ENCODE peak calls at places on chromosomes 13 and 19, in six cellular contexts. C is breast epithelium, G is T-cell, T is testis, F is Caco-2, W is GM13977. S is an unnamed sample.

GRCh38 chr13:52743988-52744387 is 4.4 kb upstream of the CNMD start:
- DNase-seq in W (no peak), T (no peak), C (no peak), G (no peak), F (no peak), S (no peak)

GRCh38 chr13:98794498-98794897 is 42.0 kb upstream of the SLC15A1 start:
- DNase-seq in T (peak), F (no peak), G (no peak), C (no peak), W (no peak), S (no peak)

GRCh38 chr13:109904218-109904617 is 117.8 kb upstream of the IRS2 start:
- DNase-seq in T (no peak), G (no peak), C (no peak), F (no peak), W (no peak), S (no peak)

GRCh38 chr19:51224163-51224641 is 678 bp upstream of the CD33 start:
- DNase-seq in G (no peak), W (no peak), C (no peak), F (no peak), T (no peak), S (no peak)

GRCh38 chr19:37906868-37907734 is at the start of gene SIPA1L3:
- DNase-seq in G (peak), T (peak), C (peak), F (peak), W (peak), S (peak)

GRCh38 chr13:60583196-60583908 is 186.3 kb downstream of the TDRD3 start:
- DNase-seq in C (no peak), W (no peak), T (no peak), F (no peak), G (no peak), S (no peak)

GRCh38 chr19:37251308-37252229 is 33.6 kb downstream of the ZNF383 start:
- DNase-seq in C (peak), G (peak), F (no peak), T (peak), W (peak), S (peak)

GRCh38 chr19:42553292-42554045 is 25.2 kb upstream of the CEACAM1 start:
- DNase-seq in F (no peak), C (no peak), T (no peak), G (no peak), W (no peak), S (no peak)

GRCh38 chr13:70585109-70585508 is 476.9 kb upstream of the KLHL1 start:
- DNase-seq in T (no peak), W (no peak), C (no peak), F (no peak), G (no peak), S (no peak)

GRCh38 chr13:97231118-97231831 is 9.1 kb downstream of the MBNL2 start:
- DNase-seq in W (no peak), F (no peak), T (no peak), C (no peak), G (no peak), S (no peak)

GRCh38 chr13:51771418-51772104 is 32.4 kb downstream of the DHRS12 start:
- DNase-seq in F (no peak), C (no peak), T (no peak), G (no peak), W (no peak), S (no peak)

S was measured in D341Med.